ENCODE peak calls at places on chromosome 21, in eight cellular contexts. S, Y, N, Q, B, V, I and M are unnamed samples.

GRCh38 chr21:42524341-42525227 is 10.9 kb downstream of the SLC37A1 start:
- DNase-seq in I (peak), N (no peak), Y (peak), S (peak), B (peak), V (peak), Q (peak), M (peak)

GRCh38 chr21:31660134-31660565 is 657 bp downstream of the SOD1 start:
- DNase-seq in B (no peak), N (peak), Q (no peak), Y (no peak), V (no peak), S (peak), I (peak), M (no peak)

GRCh38 chr21:15775981-15776380 is 46.2 kb downstream of the USP25 start:
- DNase-seq in V (no peak), B (peak), S (no peak), Q (no peak), N (no peak), Y (no peak), I (no peak), M (no peak)

GRCh38 chr21:17925000-17925610 is 105.9 kb upstream of the C21orf91 start:
- DNase-seq in S (peak), B (peak), V (no peak), N (peak), Y (peak), I (peak), Q (no peak), M (peak)

GRCh38 chr21:33112151-33112550 is 42.2 kb downstream of the OLIG1 start:
- DNase-seq in B (no peak), V (no peak), Q (peak), I (no peak), N (no peak), S (no peak), Y (no peak), M (no peak)

GRCh38 chr21:30434033-30434631 is 4.1 kb downstream of the KRTAP13-4 start:
- DNase-seq in B (peak), V (no peak), S (no peak), N (no peak), Q (no peak), I (peak), Y (peak), M (peak)

GRCh38 chr21:36835383-36835795 is 131.1 kb downstream of the HLCS start:
- DNase-seq in Y (no peak), N (no peak), Q (no peak), B (no peak), I (peak), S (no peak), V (no peak), M (no peak)

GRCh38 chr21:17829472-17829871 is 10.3 kb upstream of the C21orf91 start:
- DNase-seq in N (no peak), Q (no peak), I (no peak), S (no peak), V (no peak), Y (no peak), B (peak), M (no peak)

GRCh38 chr21:42056468-42056867 is 14.6 kb upstream of the UMODL1 start:
- DNase-seq in I (peak), N (no peak), B (peak), Q (no peak), S (no peak), V (no peak), Y (peak), M (no peak)

GRCh38 chr21:14545906-14546480 is at the start of gene SAMSN1:
- DNase-seq in Y (peak), Q (peak), S (peak), N (no peak), B (no peak), I (no peak), V (peak), M (peak)

GRCh38 chr21:19684328-19684727 is 1280.7 kb upstream of the TMPRSS15 start:
- DNase-seq in N (no peak), Q (no peak), Y (no peak), B (no peak), V (no peak), I (no peak), S (no peak), M (no peak)

GRCh38 chr21:21101911-21102310 is 103.7 kb downstream of the NCAM2 start:
- DNase-seq in V (no peak), Q (no peak), S (no peak), N (no peak), B (peak), Y (no peak), I (peak), M (no peak)

GRCh38 chr21:15134711-15135110 is 69.9 kb upstream of the NRIP1 start:
- DNase-seq in Y (peak), I (no peak), V (no peak), N (no peak), B (no peak), Q (no peak), S (no peak), M (peak)

GRCh38 chr21:17371470-17371869 is 141.4 kb upstream of the CXADR start:
- DNase-seq in Q (no peak), V (no peak), Y (no peak), I (no peak), S (no peak), N (no peak), B (peak), M (no peak)

GRCh38 chr21:29152936-29153335 is 22.5 kb downstream of the MAP3K7CL start:
- DNase-seq in B (peak), I (peak), N (no peak), V (peak), S (no peak), Q (no peak), Y (no peak), M (no peak)

GRCh38 chr21:37272897-37273296 is 5.8 kb upstream of the VPS26C start:
- DNase-seq in I (no peak), Y (no peak), N (no peak), V (no peak), B (no peak), S (no peak), Q (no peak), M (no peak)

GRCh38 chr21:20592482-20592881 is 405.7 kb upstream of the NCAM2 start:
- DNase-seq in B (no peak), S (no peak), Q (no peak), N (no peak), I (no peak), V (no peak), Y (no peak), M (no peak)

GRCh38 chr21:15273244-15273643 is 208.4 kb upstream of the NRIP1 start:
- DNase-seq in B (no peak), N (no peak), V (no peak), S (no peak), Y (no peak), I (no peak), Q (no peak), M (no peak)

GRCh38 chr21:45952974-45953373 is 28.6 kb upstream of the COL6A1 start:
- DNase-seq in S (no peak), I (no peak), Y (no peak), B (no peak), Q (no peak), V (no peak), N (no peak), M (no peak)

GRCh38 chr21:45951676-45952075 is 29.9 kb upstream of the COL6A1 start:
- DNase-seq in I (no peak), Q (no peak), N (no peak), S (no peak), V (no peak), B (no peak), Y (no peak), M (no peak)

GRCh38 chr21:45954921-45955320 is 26.6 kb upstream of the COL6A1 start:
- DNase-seq in Y (no peak), Q (no peak), I (no peak), B (no peak), N (no peak), S (no peak), V (no peak), M (no peak)

GRCh38 chr21:45957551-45957950 is 24.0 kb upstream of the COL6A1 start:
- DNase-seq in V (no peak), I (no peak), N (no peak), B (no peak), Y (no peak), S (no peak), Q (peak), M (no peak)

DNA sequence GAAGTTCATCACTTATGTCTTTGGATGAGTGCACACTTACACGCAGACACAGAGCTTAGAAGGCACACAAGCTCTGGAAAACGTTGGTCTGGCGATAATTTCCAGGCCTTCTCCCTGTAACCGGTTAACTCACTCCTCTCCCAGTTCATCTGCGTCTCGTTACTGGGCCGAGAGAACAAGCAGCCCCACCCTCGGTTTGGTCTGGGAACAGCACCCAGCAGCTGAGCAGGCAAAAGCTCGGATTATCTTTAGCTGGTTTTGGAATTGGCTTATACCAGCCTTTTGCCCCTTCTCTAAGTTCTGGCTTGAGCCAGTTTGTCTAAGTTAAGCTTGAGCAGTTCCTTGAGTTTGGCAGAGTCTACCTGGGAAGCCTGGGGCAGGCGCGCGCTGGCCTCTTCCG is 27.3 kb upstream of the COL6A1 start:
- DNase-seq in Y (no peak), B (no peak), V (no peak), S (no peak), I (no peak), N (no peak), Q (peak), M (no peak)
- H3K27ac ChIP-seq in Y (no peak), B (peak), V (peak), S (no peak), I (peak), N (no peak), Q (peak), M (no peak)

GRCh38 chr21:45405271-45405818 is 380 bp downstream of the COL18A1 start:
- DNase-seq in B (peak), N (peak), S (no peak), I (no peak), Y (no peak), V (no peak), Q (peak), M (peak)

GRCh38 chr21:45403133-45403824 is 1.7 kb upstream of the COL18A1 start:
- DNase-seq in V (no peak), N (no peak), S (no peak), Q (peak), I (no peak), Y (no peak), B (no peak), M (no peak)

GRCh38 chr21:45401916-45402900 is 2.8 kb upstream of the COL18A1 start:
- DNase-seq in Q (peak), N (no peak), V (no peak), B (peak), Y (no peak), S (no peak), I (no peak), M (peak)

GRCh38 chr21:45404726-45405270 is at the start of gene COL18A1:
- DNase-seq in S (no peak), I (peak), N (peak), B (peak), V (no peak), Q (peak), Y (peak), M (peak)

DNA sequence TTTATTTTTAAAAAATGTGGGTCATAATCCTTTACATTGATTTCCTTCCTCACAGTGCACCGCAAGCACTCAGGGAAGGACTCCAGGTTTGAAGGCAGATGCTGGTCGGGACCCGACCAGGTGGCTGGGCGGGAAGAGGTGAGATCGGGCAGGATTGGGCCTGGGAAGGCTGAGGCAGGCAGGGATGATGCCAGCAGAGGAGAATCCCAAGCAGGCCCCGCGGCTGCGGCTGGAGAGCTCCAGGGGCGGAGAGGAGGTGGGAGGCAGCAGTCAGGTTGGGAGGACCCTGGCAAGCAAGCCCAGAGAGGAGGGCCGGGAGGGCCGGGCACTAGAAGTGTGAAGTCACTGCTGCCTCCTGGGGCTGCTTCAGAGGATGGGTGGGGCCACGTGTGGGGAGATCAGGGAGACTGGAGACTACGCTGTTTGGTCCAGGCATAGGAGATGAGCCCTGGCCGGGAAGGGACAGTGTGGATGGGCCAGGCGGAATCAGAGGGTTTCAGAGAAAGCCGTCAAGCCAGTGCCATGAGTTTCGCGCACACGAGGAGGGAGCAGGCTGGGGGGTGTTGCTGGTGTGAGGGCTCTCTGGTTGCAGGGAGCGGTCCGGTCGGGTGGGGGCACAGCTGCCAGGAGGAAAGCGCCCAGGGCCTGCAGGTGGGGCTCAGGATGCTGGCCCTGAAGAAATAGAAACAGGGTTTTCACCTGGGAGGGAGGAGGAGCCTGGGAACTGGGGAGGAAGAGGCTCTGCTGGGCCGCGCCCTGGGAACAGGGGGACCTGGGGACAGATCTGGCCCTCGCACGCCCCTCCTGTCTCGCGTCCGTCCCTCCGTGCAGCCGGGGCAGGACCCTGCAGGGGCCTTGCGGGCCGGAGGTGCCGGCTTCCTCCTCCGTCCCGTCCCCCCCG is 890 bp upstream of the COL18A1 start:
- DNase-seq in S (no peak), N (no peak), B (peak), V (no peak), I (no peak), Y (no peak), Q (peak), M (peak)
- TF ChIP-seq CTCF in S (no peak), N (no peak), B (no peak), V (no peak), I (no peak), Y (no peak), Q (no peak), M (no peak)

DNA sequence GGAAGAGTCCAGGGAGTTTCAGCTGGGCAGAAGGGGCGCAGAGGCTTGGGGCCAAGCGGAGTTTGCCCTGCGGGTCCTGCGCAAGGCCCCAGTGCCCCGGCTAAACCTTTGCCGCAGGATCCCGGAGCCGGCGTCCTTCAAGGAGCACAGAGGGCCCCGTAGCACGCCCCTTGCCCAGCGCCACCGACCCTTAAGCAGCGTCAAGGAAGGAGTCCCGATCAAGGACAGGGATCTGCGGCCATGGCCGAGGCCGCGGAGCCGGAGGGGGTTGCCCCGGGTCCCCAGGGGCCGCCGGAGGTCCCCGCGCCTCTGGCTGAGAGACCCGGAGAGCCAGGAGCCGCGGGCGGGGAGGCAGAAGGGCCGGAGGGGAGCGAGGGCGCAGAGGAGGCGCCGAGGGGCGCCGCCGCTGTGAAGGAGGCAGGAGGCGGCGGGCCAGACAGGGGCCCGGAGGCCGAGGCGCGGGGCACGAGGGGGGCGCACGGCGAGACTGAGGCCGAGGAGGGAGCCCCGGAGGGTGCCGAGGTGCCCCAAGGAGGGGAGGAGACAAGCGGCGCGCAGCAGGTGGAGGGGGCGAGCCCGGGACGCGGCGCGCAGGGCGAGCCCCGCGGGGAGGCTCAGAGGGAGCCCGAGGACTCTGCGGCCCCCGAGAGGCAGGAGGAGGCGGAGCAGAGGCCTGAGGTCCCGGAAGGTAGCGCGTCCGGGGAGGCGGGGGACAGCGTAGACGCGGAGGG is 520 bp downstream of the CLIC6 start:
- DNase-seq in N (no peak), Q (no peak), B (no peak), S (peak), I (no peak), V (no peak), Y (peak), M (no peak)
- H3K4me3 ChIP-seq in N (peak), Q (peak), B (no peak), S (peak), I (peak), V (peak), Y (peak), M (no peak)

GRCh38 chr21:23951251-23951650 is 1656.0 kb downstream of the MRPL39 start:
- DNase-seq in I (no peak), Q (no peak), B (peak), N (no peak), V (no peak), Y (no peak), S (no peak), M (no peak)
- H3K27ac ChIP-seq in I (no peak), Q (no peak), B (no peak), N (no peak), V (no peak), Y (no peak), S (no peak), M (no peak)

DNA sequence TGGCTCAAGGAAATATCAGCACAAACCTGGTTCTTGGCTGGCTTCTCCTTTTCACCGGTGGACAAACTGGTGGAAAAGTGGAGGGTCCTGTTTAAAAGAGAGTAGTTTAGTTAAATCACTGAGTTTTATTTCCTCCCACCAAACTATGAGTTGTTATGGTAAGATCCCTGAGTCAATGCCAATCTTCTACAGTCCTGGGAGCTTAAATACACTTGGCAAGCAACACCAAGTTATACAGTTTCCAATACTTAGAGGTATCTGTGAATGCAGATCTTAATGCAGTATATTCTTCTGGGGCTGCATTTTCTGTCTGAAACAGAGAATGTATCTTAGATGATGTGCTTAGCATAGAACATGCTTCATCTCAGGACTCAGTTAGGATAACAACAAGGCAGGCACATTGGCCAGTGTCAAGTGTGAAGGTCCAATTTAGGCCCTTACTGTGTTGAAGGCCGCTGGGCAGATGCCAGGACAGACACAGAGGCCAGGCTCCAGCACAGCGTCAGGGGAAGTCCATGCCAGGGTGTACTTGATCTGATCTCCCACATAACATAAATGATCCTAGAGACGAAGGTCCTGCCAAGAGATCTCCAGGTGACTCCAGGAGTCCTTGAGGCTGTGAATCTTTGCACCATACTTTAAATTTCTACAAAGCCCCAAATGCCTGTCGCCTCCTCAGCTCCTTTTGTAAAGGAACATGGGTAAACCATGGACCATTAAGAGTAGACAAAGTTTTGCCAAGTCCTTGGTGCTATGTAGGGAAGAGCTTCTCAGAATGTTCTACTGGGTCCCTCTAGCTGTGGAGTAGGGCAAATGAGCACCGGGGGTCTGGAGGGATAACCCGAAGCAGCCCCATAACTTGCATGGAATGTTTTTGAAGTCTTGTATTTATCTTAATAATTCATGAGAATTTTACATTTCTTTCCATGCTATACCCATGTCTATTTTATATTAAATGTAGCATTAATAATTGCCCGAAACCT is 76.8 kb downstream of the KCNJ15 start:
- DNase-seq in V (no peak), Q (no peak), Y (no peak), N (no peak), I (no peak), S (peak), B (no peak), M (no peak)
- TF ChIP-seq CTCF in V (no peak), Q (no peak), Y (no peak), N (no peak), I (no peak), S (no peak), B (peak), M (no peak)

DNA sequence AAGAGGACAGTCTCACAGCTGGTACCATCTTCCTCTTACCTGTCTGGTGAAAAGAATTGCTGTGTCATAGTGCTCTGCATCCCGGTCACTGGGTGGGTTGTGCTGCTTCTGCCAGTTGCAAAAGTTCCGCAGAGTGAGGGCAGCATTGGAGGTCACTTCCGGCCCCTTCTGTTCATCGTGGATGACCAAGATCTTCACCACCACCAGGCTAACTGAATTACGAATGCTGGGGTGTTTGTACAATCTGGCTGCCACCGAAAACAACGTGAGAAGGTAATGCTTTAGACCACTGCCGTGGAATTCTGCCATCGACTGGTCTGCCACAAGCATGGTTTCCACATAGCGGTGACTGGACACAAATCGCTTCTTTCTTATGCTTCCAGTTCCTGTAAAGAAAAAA is 2.9 kb downstream of the ADAMTS1 start:
- DNase-seq in S (no peak), I (no peak), N (no peak), Y (no peak), B (peak), Q (no peak), V (no peak), M (no peak)
- H3K4me3 ChIP-seq in S (no peak), I (no peak), N (no peak), Y (peak), B (peak), Q (peak), V (peak), M (no peak)